ENCODE peak calls at places on chromosomes 12 and 14, in four cellular contexts. B is CD4-positive, alpha-beta memory T cell; N is iPS DF 6.9; F is neural crest cell. O is an unnamed sample.

GRCh38 chr14:27049611-27050172 is 451.9 kb upstream of the NOVA1 start:
- DNase-seq in B (no peak), F (no peak), N (no peak), O (no peak)

GRCh38 chr14:23030936-23031335 is 3.8 kb downstream of the PSMB5 start:
- DNase-seq in F (no peak), N (no peak), B (no peak), O (no peak)

GRCh38 chr12:104632724-104633181 is 176.0 kb downstream of the CHST11 start:
- DNase-seq in B (no peak), F (no peak), N (no peak), O (no peak)

GRCh38 chr14:100981808-100982207 is 78.3 kb upstream of the RTL1 start:
- DNase-seq in N (no peak), F (no peak), B (no peak), O (no peak)

GRCh38 chr14:70594461-70594860 is 6.0 kb downstream of the MED6 start:
- DNase-seq in F (no peak), N (no peak), B (no peak), O (no peak)

GRCh38 chr12:75364918-75365317 is 26.0 kb upstream of the GLIPR1L2 start:
- DNase-seq in B (no peak), F (no peak), N (no peak), O (no peak)

GRCh38 chr12:65696227-65696626 is 128.1 kb upstream of the HMGA2 start:
- DNase-seq in F (no peak), N (no peak), B (no peak), O (no peak)

GRCh38 chr12:19757317-19757877 is 318.1 kb downstream of the AEBP2 start:
- DNase-seq in F (no peak), N (no peak), B (peak; percentile 9), O (peak; percentile 3)

GRCh38 chr12:6528539-6529235 is 5.6 kb upstream of the GAPDH start:
- DNase-seq in B (no peak), N (no peak), F (no peak), O (no peak)

GRCh38 chr12:34301251-34302130 is 279.2 kb downstream of the ALG10 start:
- DNase-seq in N (no peak), F (no peak), B (no peak), O (no peak)

GRCh38 chr14:103594265-103594664 is 31.5 kb downstream of the COA8 start:
- DNase-seq in B (no peak), N (no peak), F (peak; percentile 65), O (no peak)

GRCh38 chr12:7369274-7369729 is 65.4 kb downstream of the ACSM4 start:
- DNase-seq in N (no peak), B (no peak), F (no peak), O (no peak)

GRCh38 chr12:17304503-17305347 is 698.8 kb upstream of the LMO3 start:
- DNase-seq in N (no peak), B (no peak), F (no peak), O (no peak)

O was measured in central memory CD4-positive, alpha-beta T cell.